ENCODE peak calls at places on chromosomes 16 and 17, in six cellular contexts. One of them, this sample, is unnamed.

GRCh38 chr17:17206149-17206912 is at the start of gene PLD6:
- DNase-seq in neuronal stem cell: no peak
- DNase-seq in IMR-90: peak; percentile 39
- DNase-seq in H9: peak; percentile 47
- DNase-seq in H1: no peak
- DNase-seq in mesenchymal stem cell: no peak
- DNase-seq in this sample: peak; percentile 65

GRCh38 chr17:65183736-65184135 is 46.6 kb downstream of the RGS9 start:
- DNase-seq in neuronal stem cell: peak; percentile 65
- DNase-seq in IMR-90: peak; percentile 70
- DNase-seq in H9: peak; percentile 89
- DNase-seq in H1: peak; percentile 72
- DNase-seq in mesenchymal stem cell: peak; percentile 40
- DNase-seq in this sample: no peak

GRCh38 chr16:82756283-82756599 is 129.5 kb downstream of the CDH13 start:
- DNase-seq in neuronal stem cell: no peak
- DNase-seq in IMR-90: peak; percentile 78
- DNase-seq in H9: no peak
- DNase-seq in H1: no peak
- DNase-seq in mesenchymal stem cell: no peak
- DNase-seq in this sample: no peak

GRCh38 chr17:62724398-62725146 is 83.5 kb downstream of the MARCHF10 start:
- DNase-seq in neuronal stem cell: no peak
- DNase-seq in IMR-90: peak; percentile 44
- DNase-seq in H9: peak; percentile 31
- DNase-seq in H1: no peak
- DNase-seq in mesenchymal stem cell: no peak
- DNase-seq in this sample: peak; percentile 46

GRCh38 chr16:35516551-35516950 is 2057.1 kb downstream of the TP53TG3F start:
- DNase-seq in neuronal stem cell: no peak
- DNase-seq in IMR-90: no peak
- DNase-seq in H9: no peak
- DNase-seq in H1: no peak
- DNase-seq in mesenchymal stem cell: no peak
- DNase-seq in this sample: no peak

GRCh38 chr17:17300624-17301568 is 2.3 kb upstream of the NT5M start:
- DNase-seq in neuronal stem cell: peak; percentile 71
- DNase-seq in IMR-90: peak; percentile 51
- DNase-seq in H9: peak; percentile 99
- DNase-seq in H1: peak; percentile 93
- DNase-seq in mesenchymal stem cell: peak; percentile 72
- DNase-seq in this sample: peak; percentile 83

GRCh38 chr16:25256821-25257503 is 683 bp downstream of the ZKSCAN2 start:
- DNase-seq in neuronal stem cell: no peak
- DNase-seq in IMR-90: peak; percentile 15
- DNase-seq in H9: peak; percentile 43
- DNase-seq in H1: no peak
- DNase-seq in mesenchymal stem cell: peak; percentile 51
- DNase-seq in this sample: no peak

GRCh38 chr17:81210466-81210865 is 12.3 kb downstream of the CEP131 start:
- DNase-seq in neuronal stem cell: no peak
- DNase-seq in IMR-90: no peak
- DNase-seq in H9: no peak
- DNase-seq in H1: no peak
- DNase-seq in mesenchymal stem cell: no peak
- DNase-seq in this sample: no peak

GRCh38 chr17:17079761-17080160 is 37.5 kb downstream of the MPRIP start:
- DNase-seq in neuronal stem cell: no peak
- DNase-seq in IMR-90: no peak
- DNase-seq in H9: no peak
- DNase-seq in H1: no peak
- DNase-seq in mesenchymal stem cell: no peak
- DNase-seq in this sample: no peak

GRCh38 chr17:2863204-2863603 is 67.0 kb downstream of the RAP1GAP2 start:
- DNase-seq in neuronal stem cell: no peak
- DNase-seq in IMR-90: no peak
- DNase-seq in H9: no peak
- DNase-seq in H1: no peak
- DNase-seq in mesenchymal stem cell: no peak
- DNase-seq in this sample: no peak

GRCh38 chr17:68591583-68591982 is 9.6 kb downstream of the FAM20A start:
- DNase-seq in neuronal stem cell: peak; percentile 44
- DNase-seq in IMR-90: no peak
- DNase-seq in H9: peak; percentile 92
- DNase-seq in H1: peak; percentile 62
- DNase-seq in mesenchymal stem cell: no peak
- DNase-seq in this sample: no peak

GRCh38 chr16:878071-878784 is 77.7 kb upstream of the GNG13 start:
- DNase-seq in neuronal stem cell: no peak
- DNase-seq in IMR-90: peak; percentile 35
- DNase-seq in H9: peak; percentile 59
- DNase-seq in H1: peak; percentile 72
- DNase-seq in mesenchymal stem cell: no peak
- DNase-seq in this sample: no peak

GRCh38 chr16:83807327-83807709 is 460 bp upstream of the HSBP1 start:
- DNase-seq in neuronal stem cell: no peak
- DNase-seq in IMR-90: no peak
- DNase-seq in H9: no peak
- DNase-seq in H1: no peak
- DNase-seq in mesenchymal stem cell: no peak
- DNase-seq in this sample: no peak
- H3K18ac ChIP-seq in neuronal stem cell: peak overlapping the region; percentile 59
- H3K18ac ChIP-seq in IMR-90: no peak overlapping the region
- H3K18ac ChIP-seq in H9: no peak overlapping the region
- H3K18ac ChIP-seq in H1: no peak overlapping the region
- H3K18ac ChIP-seq in mesenchymal stem cell: peak overlapping the region; percentile 68
- H3K18ac ChIP-seq in this sample: no peak overlapping the region

GRCh38 chr17:42848093-42848492 is 2.9 kb upstream of the AOC3 start:
- DNase-seq in neuronal stem cell: no peak
- DNase-seq in IMR-90: no peak
- DNase-seq in H9: no peak
- DNase-seq in H1: no peak
- DNase-seq in mesenchymal stem cell: no peak
- DNase-seq in this sample: no peak
- H3K14ac ChIP-seq in neuronal stem cell: no peak overlapping the region
- H3K14ac ChIP-seq in IMR-90: no peak overlapping the region
- H3K14ac ChIP-seq in H9: no peak overlapping the region
- H3K14ac ChIP-seq in H1: no peak overlapping the region
- H3K14ac ChIP-seq in mesenchymal stem cell: no peak overlapping the region
- H3K14ac ChIP-seq in this sample: no peak overlapping the region

GRCh38 chr16:81443688-81444447 is 740 bp upstream of the CMIP start:
- DNase-seq in neuronal stem cell: no peak
- DNase-seq in IMR-90: no peak
- DNase-seq in H9: peak; percentile 52
- DNase-seq in H1: peak; percentile 74
- DNase-seq in mesenchymal stem cell: no peak
- DNase-seq in this sample: peak; percentile 49

GRCh38 chr16:81445926-81446317 is 1.3 kb downstream of the CMIP start:
- DNase-seq in neuronal stem cell: no peak
- DNase-seq in IMR-90: no peak
- DNase-seq in H9: no peak
- DNase-seq in H1: peak; percentile 48
- DNase-seq in mesenchymal stem cell: no peak
- DNase-seq in this sample: no peak

GRCh38 chr16:81446318-81447275 is 2.0 kb downstream of the CMIP start:
- DNase-seq in neuronal stem cell: no peak
- DNase-seq in IMR-90: peak; percentile 51
- DNase-seq in H9: no peak
- DNase-seq in H1: peak; percentile 53
- DNase-seq in mesenchymal stem cell: peak; percentile 52
- DNase-seq in this sample: peak; percentile 80

GRCh38 chr16:81444448-81445121 is at the start of gene CMIP:
- DNase-seq in neuronal stem cell: peak; percentile 73
- DNase-seq in IMR-90: peak; percentile 72
- DNase-seq in H9: peak; percentile 82
- DNase-seq in H1: peak; percentile 90
- DNase-seq in mesenchymal stem cell: peak; percentile 78
- DNase-seq in this sample: peak; percentile 92

GRCh38 chr16:81445143-81445922 is 725 bp downstream of the CMIP start:
- DNase-seq in neuronal stem cell: no peak
- DNase-seq in IMR-90: peak; percentile 19
- DNase-seq in H9: no peak
- DNase-seq in H1: peak; percentile 61
- DNase-seq in mesenchymal stem cell: peak; percentile 34
- DNase-seq in this sample: peak; percentile 36
- H3K18ac ChIP-seq in neuronal stem cell: peak overlapping the region; percentile 92
- H3K18ac ChIP-seq in IMR-90: peak overlapping the region; percentile 63
- H3K18ac ChIP-seq in H9: peak overlapping the region; percentile 22
- H3K18ac ChIP-seq in H1: peak overlapping the region; percentile 5
- H3K18ac ChIP-seq in mesenchymal stem cell: peak overlapping the region; percentile 87
- H3K18ac ChIP-seq in this sample: peak overlapping the region; percentile 97

DNA sequence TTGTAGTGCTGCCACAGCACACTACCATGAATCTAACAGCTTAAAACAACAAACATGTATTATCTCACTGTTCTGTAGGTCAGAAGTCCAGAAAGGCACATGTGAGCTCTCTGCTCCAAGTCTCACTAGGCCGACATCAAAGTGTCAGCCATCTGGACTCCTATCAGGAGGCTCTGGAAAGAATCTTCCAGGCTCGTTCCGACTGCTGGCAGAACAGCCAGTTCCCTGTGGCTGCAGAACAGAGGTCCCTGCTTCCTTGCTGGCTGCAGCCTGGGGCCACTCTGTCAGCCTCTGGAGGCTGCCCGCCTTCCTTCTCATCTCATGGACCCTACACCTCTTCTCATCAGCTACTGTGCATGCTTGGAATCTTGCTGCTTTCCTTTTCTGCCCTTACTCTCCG is 168.9 kb downstream of the CBLN1 start:
- DNase-seq in neuronal stem cell: no peak
- DNase-seq in IMR-90: no peak
- DNase-seq in H9: no peak
- DNase-seq in H1: no peak
- DNase-seq in mesenchymal stem cell: no peak
- DNase-seq in this sample: no peak
- H3K14ac ChIP-seq in neuronal stem cell: no peak overlapping the region
- H3K14ac ChIP-seq in IMR-90: no peak overlapping the region
- H3K14ac ChIP-seq in H9: no peak overlapping the region
- H3K14ac ChIP-seq in H1: no peak overlapping the region
- H3K14ac ChIP-seq in mesenchymal stem cell: no peak overlapping the region
- H3K14ac ChIP-seq in this sample: no peak overlapping the region

GRCh38 chr16:81216706-81217105 is 21.8 kb upstream of the BCO1 start:
- DNase-seq in neuronal stem cell: no peak
- DNase-seq in IMR-90: no peak
- DNase-seq in H9: no peak
- DNase-seq in H1: no peak
- DNase-seq in mesenchymal stem cell: no peak
- DNase-seq in this sample: no peak
- H3K18ac ChIP-seq in neuronal stem cell: no peak overlapping the region
- H3K18ac ChIP-seq in IMR-90: no peak overlapping the region
- H3K18ac ChIP-seq in H9: no peak overlapping the region
- H3K18ac ChIP-seq in H1: no peak overlapping the region
- H3K18ac ChIP-seq in mesenchymal stem cell: no peak overlapping the region
- H3K18ac ChIP-seq in this sample: no peak overlapping the region

This sample was measured in trophoblast cell.